ENCODE peak calls at places on chromosomes 5 and 9, in seven cellular contexts. G, V, N, L, P, T and F are unnamed samples. For H3K9me3, the result is how much of the 10 kb centered on the place peaks cover.

GRCh38 chr9:134551657-134552348 is 89.8 kb upstream of the COL5A1 start:
- DNase-seq in G (no peak), V (peak), N (no peak), L (no peak), P (peak), T (no peak), F (no peak)

GRCh38 chr9:91714874-91715615 is 235.0 kb downstream of the ROR2 start:
- DNase-seq in G (no peak), V (no peak), N (no peak), L (no peak), P (no peak), T (no peak), F (no peak)

GRCh38 chr9:125822902-125823301 is 75.7 kb downstream of the PBX3 start:
- DNase-seq in G (no peak), V (no peak), N (no peak), L (no peak), P (no peak), T (no peak), F (no peak)

GRCh38 chr5:35677878-35678277 is 60.2 kb downstream of the SPEF2 start:
- DNase-seq in G (no peak), V (no peak), N (no peak), L (no peak), P (no peak), T (no peak), F (no peak)

GRCh38 chr9:81650836-81651545 is 38.4 kb downstream of the TLE1 start:
- DNase-seq in G (no peak), V (no peak), N (no peak), L (no peak), P (no peak), T (no peak), F (no peak)

GRCh38 chr9:83582026-83582425 is 40.9 kb upstream of the IDNK start:
- DNase-seq in G (no peak), V (no peak), N (no peak), L (no peak), P (peak), T (no peak), F (no peak)

GRCh38 chr5:62473209-62473608 is 60.6 kb downstream of the IPO11 start:
- DNase-seq in G (no peak), V (no peak), N (no peak), L (no peak), P (no peak), T (no peak), F (no peak)

GRCh38 chr5:179553875-179554274 is 3.5 kb downstream of the RUFY1 start:
- DNase-seq in G (no peak), V (peak), N (no peak), L (no peak), P (peak), T (peak), F (no peak)

GRCh38 chr5:24363789-24364534 is 280.8 kb downstream of the CDH10 start:
- DNase-seq in G (no peak), V (no peak), N (no peak), L (no peak), P (no peak), T (no peak), F (no peak)

GRCh38 chr5:177607452-177608192 is 7.7 kb downstream of the B4GALT7 start:
- DNase-seq in G (peak), V (peak), N (peak), L (peak), P (peak), T (peak), F (peak)

GRCh38 chr5:150257424-150257823 is 32.1 kb downstream of the CAMK2A start:
- DNase-seq in G (no peak), V (no peak), N (no peak), L (no peak), P (no peak), T (no peak), F (no peak)

GRCh38 chr9:121721770-121722169 is 70.3 kb downstream of the DAB2IP start:
- DNase-seq in G (no peak), V (no peak), N (no peak), L (no peak), P (no peak), T (no peak), F (no peak)

GRCh38 chr5:146620663-146621051 is 104.7 kb upstream of the GPR151 start:
- DNase-seq in G (no peak), V (no peak), N (no peak), L (no peak), P (no peak), T (peak), F (no peak)

GRCh38 chr5:139268364-139269202 is 25.0 kb upstream of the MATR3 start:
- DNase-seq in G (no peak), V (no peak), N (no peak), L (no peak), P (no peak), T (no peak), F (no peak)
- H3K27ac ChIP-seq in G (no peak), V (no peak), N (peak), L (no peak), P (no peak), T (no peak), F (peak)

GRCh38 chr9:129513282-129513681 is 107.6 kb downstream of the C9orf50 start:
- DNase-seq in G (no peak), V (no peak), N (no peak), L (no peak), P (no peak), T (no peak), F (no peak)

GRCh38 chr9:129509508-129509907 is 111.4 kb downstream of the C9orf50 start:
- DNase-seq in G (no peak), V (no peak), N (no peak), L (no peak), P (peak), T (no peak), F (peak)

GRCh38 chr9:129514497-129514867 is 106.4 kb downstream of the C9orf50 start:
- DNase-seq in G (no peak), V (no peak), N (no peak), L (no peak), P (no peak), T (no peak), F (no peak)

GRCh38 chr9:129513856-129514496 is 106.9 kb downstream of the C9orf50 start:
- DNase-seq in G (no peak), V (no peak), N (no peak), L (no peak), P (no peak), T (no peak), F (no peak)

DNA sequence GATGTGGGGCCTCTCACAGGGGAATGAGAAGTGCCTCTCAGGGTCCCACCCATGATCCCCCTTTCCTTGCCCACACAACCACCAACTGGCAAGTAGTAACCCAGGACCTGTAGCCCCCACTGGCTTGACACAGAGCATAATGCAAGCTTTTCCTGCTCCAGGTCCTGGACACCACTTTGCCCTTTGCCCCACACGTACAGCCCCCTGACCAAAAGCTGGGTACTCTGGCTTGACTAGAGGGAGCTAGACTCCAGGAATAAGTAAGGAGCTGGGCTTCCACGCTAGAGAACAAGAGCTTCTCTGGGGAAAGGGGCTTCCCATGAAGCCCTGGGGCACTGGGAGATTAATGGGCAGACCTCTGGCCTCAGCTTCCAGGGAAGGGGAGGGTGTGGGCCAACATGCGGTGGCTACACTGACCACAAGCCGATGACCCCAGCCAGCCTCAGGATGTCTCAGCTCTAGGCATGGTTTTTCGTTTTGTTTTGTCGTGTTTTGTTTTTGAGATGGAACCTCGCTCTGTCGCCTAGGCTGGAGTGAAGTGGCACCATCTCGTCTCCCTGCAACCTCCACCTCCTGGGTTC is 109.5 kb downstream of the C9orf50 start:
- DNase-seq in G (no peak), V (no peak), N (no peak), L (no peak), P (no peak), T (no peak), F (no peak)
- H3K9me3 ChIP-seq in G (under half), V (under half), N (under half), L (under half), P (under half), T (under half), F (under half)

GRCh38 chr5:141383345-141383744 is 803 bp downstream of the PCDHGA7 start:
- DNase-seq in G (no peak), V (no peak), N (no peak), L (no peak), P (no peak), T (no peak), F (no peak)

GRCh38 chr5:141388661-141389060 is 1.2 kb downstream of the PCDHGB4 start:
- DNase-seq in G (no peak), V (no peak), N (no peak), L (no peak), P (no peak), T (no peak), F (no peak)

GRCh38 chr5:141384471-141385267 is 2.1 kb downstream of the PCDHGA7 start:
- DNase-seq in G (no peak), V (no peak), N (no peak), L (no peak), P (no peak), T (no peak), F (no peak)

DNA sequence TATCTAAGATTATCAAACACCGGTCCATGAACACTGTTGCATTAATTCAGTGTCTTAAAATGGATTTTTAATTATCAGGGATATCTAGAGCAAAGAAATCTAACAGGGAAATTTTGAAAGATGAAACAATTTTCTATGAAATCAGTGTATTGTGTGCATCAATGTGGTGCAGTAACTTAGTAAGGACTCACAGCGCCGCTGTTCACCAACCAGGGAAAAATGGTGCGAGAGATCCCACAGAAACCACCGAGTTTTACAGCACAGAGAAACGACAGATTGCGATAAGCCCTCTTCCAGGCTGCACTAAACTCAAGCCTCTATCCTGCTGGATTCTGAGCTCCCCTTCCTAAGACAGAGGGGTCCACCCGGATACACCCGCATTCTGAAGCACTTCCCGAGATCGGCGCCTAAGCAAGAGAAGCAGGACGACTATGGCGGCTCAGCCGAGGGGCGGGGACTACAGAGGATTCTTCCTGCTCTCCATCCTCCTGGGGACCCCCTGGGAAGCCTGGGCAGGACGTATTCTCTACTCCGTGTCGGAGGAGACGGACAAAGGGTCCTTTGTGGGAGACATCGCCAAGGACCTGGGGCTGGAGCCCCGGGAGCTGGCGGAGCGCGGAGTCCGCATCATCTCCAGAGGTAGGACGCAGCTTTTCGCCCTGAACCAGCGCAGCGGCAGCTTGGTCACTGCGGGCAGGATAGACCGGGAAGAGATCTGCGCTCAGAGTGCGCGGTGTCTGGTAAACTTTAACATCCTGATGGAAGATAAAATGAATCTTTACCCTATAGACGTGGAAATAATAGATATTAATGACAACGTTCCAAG is at the start of gene PCDHGA7:
- DNase-seq in G (no peak), V (no peak), N (no peak), L (no peak), P (peak), T (no peak), F (no peak)
- TF ChIP-seq CTCF in G (no peak), V (no peak), N (no peak), L (no peak), P (peak), T (no peak), F (peak)

GRCh38 chr5:145244788-145245187 is 590.4 kb downstream of the PRELID2 start:
- DNase-seq in G (no peak), V (no peak), N (no peak), L (no peak), P (peak), T (no peak), F (no peak)

GRCh38 chr5:145244251-145244650 is 590.9 kb downstream of the PRELID2 start:
- DNase-seq in G (no peak), V (no peak), N (no peak), L (no peak), P (no peak), T (no peak), F (no peak)

GRCh38 chr5:145246379-145246778 is 588.8 kb downstream of the PRELID2 start:
- DNase-seq in G (no peak), V (no peak), N (no peak), L (no peak), P (no peak), T (no peak), F (no peak)

GRCh38 chr5:145245354-145245753 is 589.8 kb downstream of the PRELID2 start:
- DNase-seq in G (no peak), V (no peak), N (no peak), L (no peak), P (no peak), T (no peak), F (peak)

GRCh38 chr5:145243016-145243415 is 592.1 kb downstream of the PRELID2 start:
- DNase-seq in G (no peak), V (no peak), N (no peak), L (no peak), P (no peak), T (no peak), F (no peak)
- H3K27ac ChIP-seq in G (no peak), V (no peak), N (no peak), L (no peak), P (no peak), T (no peak), F (no peak)

GRCh38 chr9:107932601-107933000 is 443.0 kb upstream of the KLF4 start:
- DNase-seq in G (no peak), V (no peak), N (no peak), L (no peak), P (no peak), T (no peak), F (peak)
- H3K9me3 ChIP-seq in G (under half), V (under half), N (under half), L (under half), P (under half), T (under half), F (under half)

GRCh38 chr5:44605926-44606325 is 202.8 kb upstream of the MRPS30 start:
- DNase-seq in G (no peak), V (peak), N (no peak), L (no peak), P (no peak), T (no peak), F (no peak)

DNA sequence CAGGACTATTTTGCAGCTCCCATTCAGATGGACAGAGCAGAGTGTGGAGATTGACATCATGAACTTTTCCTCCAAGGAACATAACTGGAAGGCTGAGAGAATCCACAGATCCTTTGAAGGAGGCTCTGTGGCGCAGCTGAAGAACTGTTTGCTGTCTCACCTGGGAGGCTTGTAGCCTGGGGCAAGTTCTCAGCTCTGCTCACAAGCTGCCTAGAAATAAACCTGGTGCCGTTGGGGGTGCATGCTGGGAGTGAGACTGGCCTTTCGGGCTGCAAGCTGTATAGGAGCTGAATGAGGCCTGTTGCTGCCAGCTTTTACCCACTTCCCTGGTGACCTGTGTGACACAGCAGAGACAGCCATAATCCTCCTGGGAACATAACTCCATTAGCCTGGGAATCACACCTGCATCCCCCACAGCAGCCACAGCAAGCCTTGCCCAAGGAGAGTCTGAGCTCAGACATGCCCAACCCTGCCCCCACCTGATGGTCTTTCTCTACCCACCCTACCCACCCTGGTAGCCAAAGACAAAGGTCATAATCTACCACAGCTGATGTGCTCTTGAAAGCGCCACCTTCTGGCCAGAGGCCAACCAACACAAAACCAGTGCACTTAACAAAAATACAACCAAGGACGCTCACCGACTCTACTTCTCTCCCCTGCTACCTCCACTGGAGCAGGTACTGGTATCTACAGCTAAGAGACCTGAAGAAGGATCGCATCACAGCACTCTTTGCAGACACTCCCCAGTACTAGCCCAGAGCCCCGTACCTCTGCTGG is 205.1 kb upstream of the MRPS30 start:
- DNase-seq in G (no peak), V (no peak), N (no peak), L (no peak), P (no peak), T (peak), F (no peak)
- TF ChIP-seq CTCF in G (peak), V (no peak), N (no peak), L (no peak), P (no peak), T (peak), F (no peak)

DNA sequence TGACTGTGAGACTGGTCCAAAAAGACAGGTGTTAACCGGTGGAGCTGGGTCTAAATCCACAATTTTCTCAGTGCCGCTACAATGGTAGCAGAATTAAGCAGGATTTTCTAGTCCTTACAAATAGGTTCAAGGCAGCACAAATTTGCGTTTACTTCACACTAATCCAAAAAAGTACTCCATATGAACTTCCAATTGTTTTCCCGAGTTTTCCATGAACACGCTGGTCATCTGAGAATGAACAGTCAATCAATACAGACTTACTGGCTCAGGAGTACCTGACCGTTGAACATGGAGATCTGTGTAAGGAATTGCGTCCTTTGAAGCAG is 709 bp downstream of the SLC35D2 start:
- DNase-seq in G (no peak), V (no peak), N (no peak), L (no peak), P (no peak), T (no peak), F (no peak)
- H3K27ac ChIP-seq in G (no peak), V (peak), N (peak), L (peak), P (peak), T (no peak), F (peak)

GRCh38 chr5:140780512-140780911 is 5.4 kb upstream of the PCDHA1 start:
- DNase-seq in G (no peak), V (no peak), N (no peak), L (no peak), P (no peak), T (no peak), F (no peak)
- H3K9me3 ChIP-seq in G (under half), V (under half), N (half or more), L (under half), P (under half), T (under half), F (under half)

GRCh38 chr9:421896-422295 is 207.2 kb downstream of the DOCK8 start:
- DNase-seq in G (no peak), V (no peak), N (no peak), L (no peak), P (peak), T (no peak), F (no peak)
- TF ChIP-seq CTCF in G (no peak), V (no peak), N (no peak), L (no peak), P (no peak), T (no peak), F (no peak)